ENCODE peak calls at places on chromosomes 12 and 14, in six cellular contexts. K is EL, V is H9, G is cardiac fibroblast, W is cerebellar nuclear complex, E is midbrain. U is an unnamed sample.

GRCh38 chr14:30559638-30560071 is 697 bp downstream of the G2E3 start:
- DNase-seq in K (peak), V (no peak), G (peak), W (no peak), E (no peak), U (no peak)

GRCh38 chr12:113392988-113393579 is 10.6 kb downstream of the SDS start:
- DNase-seq in K (no peak), V (peak), G (peak), W (no peak), E (no peak), U (no peak)

GRCh38 chr12:31008961-31009840 is 64.5 kb upstream of the DDX11 start:
- DNase-seq in K (no peak), V (no peak), G (no peak), W (no peak), E (no peak), U (no peak)

GRCh38 chr14:91897121-91897701 is 29.9 kb upstream of the TC2N start:
- DNase-seq in K (peak), V (no peak), G (peak), W (no peak), E (peak), U (no peak)

GRCh38 chr12:107369006-107369405 is 275.7 kb upstream of the CRY1 start:
- DNase-seq in K (no peak), V (no peak), G (no peak), W (no peak), E (no peak), U (no peak)

GRCh38 chr12:78804262-78804661 is 60.3 kb upstream of the SYT1 start:
- DNase-seq in K (no peak), V (no peak), G (no peak), W (no peak), E (no peak), U (no peak)

GRCh38 chr12:113876160-113876559 is 90.0 kb downstream of the RBM19 start:
- DNase-seq in K (no peak), V (no peak), G (no peak), W (no peak), E (no peak), U (no peak)

GRCh38 chr14:37246427-37246829 is 48.7 kb downstream of the MIPOL1 start:
- DNase-seq in K (peak), V (no peak), G (peak), W (no peak), E (peak), U (no peak)

GRCh38 chr14:104235686-104236085 is 97.3 kb downstream of the KIF26A start:
- DNase-seq in K (no peak), V (peak), G (no peak), W (no peak), E (no peak), U (no peak)

GRCh38 chr14:77275041-77275854 is 4.2 kb upstream of the NGB start:
- DNase-seq in K (no peak), V (no peak), G (no peak), W (peak), E (no peak), U (no peak)

GRCh38 chr12:31868980-31869379 is 90.2 kb upstream of the RESF1 start:
- DNase-seq in K (peak), V (no peak), G (peak), W (no peak), E (peak), U (no peak)

GRCh38 chr12:26832817-26833691 is at the start of gene ITPR2:
- DNase-seq in K (peak), V (peak), G (peak), W (no peak), E (peak), U (peak)

GRCh38 chr12:5262885-5263284 is 169.0 kb upstream of the NTF3 start:
- DNase-seq in K (no peak), V (no peak), G (no peak), W (no peak), E (no peak), U (no peak)

U was measured in stimulated activated naive B cell treated with anti-CD40 and anti-IgM and Interleukin-4, amounts not matched to agents 10 μg/mL and 1 μg/mL and 100 μg/mL, for 72 hours.